ENCODE peak calls at places on chromosomes 11 and 22, in four cellular contexts. F, I, L and Y are unnamed samples.

GRCh38 chr11:35990170-35990569 is 46.3 kb downstream of the LDLRAD3 start:
- DNase-seq in F (no peak), I (no peak), L (no peak), Y (no peak)

GRCh38 chr11:116376547-116376946 is 396.2 kb downstream of the BUD13 start:
- DNase-seq in F (no peak), I (peak; percentile 84), L (no peak), Y (no peak)

GRCh38 chr11:23556163-23556750 is 696.0 kb upstream of the CCDC179 start:
- DNase-seq in F (no peak), I (no peak), L (no peak), Y (no peak)

GRCh38 chr22:20324139-20324516 is 4.3 kb upstream of the DGCR6L start:
- DNase-seq in F (no peak), I (no peak), L (no peak), Y (no peak)

GRCh38 chr11:133951484-133952198 is 5.1 kb downstream of the IGSF9B start:
- DNase-seq in F (no peak), I (no peak), L (no peak), Y (no peak)

GRCh38 chr11:75246006-75246672 is 5.6 kb downstream of the TPBGL start:
- DNase-seq in F (no peak), I (no peak), L (no peak), Y (no peak)

GRCh38 chr11:128916646-128917045 is 25.5 kb downstream of the KCNJ5 start:
- DNase-seq in F (no peak), I (no peak), L (no peak), Y (no peak)

GRCh38 chr11:100863080-100863581 is 176.0 kb downstream of the ARHGAP42 start:
- DNase-seq in F (no peak), I (peak; percentile 78), L (peak; percentile 94), Y (no peak)

GRCh38 chr11:67031791-67032561 is 9.0 kb downstream of the SYT12 start:
- DNase-seq in F (no peak), I (no peak), L (peak; percentile 89), Y (peak; percentile 98)

GRCh38 chr11:74710291-74710938 is 20.8 kb downstream of the CHRDL2 start:
- DNase-seq in F (no peak), I (peak; percentile 32), L (peak; percentile 25), Y (no peak)

GRCh38 chr11:109914809-109915653 is 178.2 kb upstream of the ZC3H12C start:
- DNase-seq in F (no peak), I (no peak), L (peak; percentile 50), Y (no peak)

GRCh38 chr22:30267382-30268302 is 991 bp upstream of the OSM start:
- DNase-seq in F (peak; percentile 27), I (no peak), L (no peak), Y (no peak)

GRCh38 chr11:114166897-114167323 is 107.4 kb downstream of the ZBTB16 start:
- DNase-seq in F (no peak), I (no peak), L (peak; percentile 78), Y (peak; percentile 37)

GRCh38 chr11:122853971-122854446 is 15.7 kb downstream of the CRTAM start:
- DNase-seq in F (no peak), I (peak; percentile 83), L (peak; percentile 80), Y (peak; percentile 50)

GRCh38 chr22:19730662-19731360 is 7.5 kb downstream of the GP1BB start:
- DNase-seq in F (peak; percentile 78), I (peak; percentile 91), L (peak; percentile 72), Y (peak; percentile 83)

GRCh38 chr11:26985941-26986340 is 8.0 kb upstream of the FIBIN start:
- DNase-seq in F (no peak), I (no peak), L (no peak), Y (no peak)

GRCh38 chr22:37062366-37062655 is 10.8 kb downstream of the KCTD17 start:
- DNase-seq in F (no peak), I (no peak), L (no peak), Y (no peak)

GRCh38 chr11:77052531-77052930 is 14.2 kb upstream of the CAPN5 start:
- DNase-seq in F (no peak), I (no peak), L (no peak), Y (no peak)

GRCh38 chr11:623999-624704 is 603 bp downstream of the CDHR5 start:
- DNase-seq in F (no peak), I (no peak), L (no peak), Y (no peak)

GRCh38 chr11:64267207-64267945 is 16.0 kb downstream of the PLCB3 start:
- DNase-seq in F (no peak), I (no peak), L (no peak), Y (no peak)

GRCh38 chr22:39655736-39656285 is 85.3 kb downstream of the CACNA1I start:
- DNase-seq in F (no peak), I (no peak), L (no peak), Y (no peak)

GRCh38 chr11:36292311-36292722 is 3.1 kb upstream of the COMMD9 start:
- DNase-seq in F (no peak), I (no peak), L (peak; percentile 52), Y (peak; percentile 60)

GRCh38 chr11:121328213-121328966 is 35.8 kb downstream of the SC5D start:
- DNase-seq in F (no peak), I (peak; percentile 18), L (no peak), Y (no peak)

GRCh38 chr11:92828576-92828975 is 140.9 kb upstream of the MTNR1B start:
- DNase-seq in F (no peak), I (peak; percentile 44), L (no peak), Y (no peak)

GRCh38 chr11:134024420-134025085 is 44.3 kb upstream of the JAM3 start:
- DNase-seq in F (no peak), I (no peak), L (no peak), Y (peak; percentile 2)

GRCh38 chr11:95358516-95359322 is 127.7 kb upstream of the SESN3 start:
- DNase-seq in F (no peak), I (no peak), L (no peak), Y (no peak)

GRCh38 chr22:26499188-26499703 is 13.0 kb downstream of the TFIP11 start:
- DNase-seq in F (no peak), I (no peak), L (no peak), Y (no peak)

GRCh38 chr11:34027516-34028406 is 23.8 kb upstream of the CAPRIN1 start:
- DNase-seq in F (no peak), I (no peak), L (no peak), Y (no peak)

GRCh38 chr11:32466279-32466915 is 31.1 kb upstream of the WT1 start:
- DNase-seq in F (no peak), I (no peak), L (peak; percentile 14), Y (no peak)

GRCh38 chr11:43944761-43945311 is 2.4 kb downstream of the C11orf96 start:
- DNase-seq in F (peak; percentile 36), I (peak; percentile 44), L (peak; percentile 75), Y (peak; percentile 91)

GRCh38 chr22:31556627-31557203 is 60.4 kb downstream of the SFI1 start:
- DNase-seq in F (no peak), I (peak; percentile 44), L (peak; percentile 52), Y (no peak)

GRCh38 chr11:132336781-132337535 is 966.5 kb downstream of the NTM start:
- DNase-seq in F (no peak), I (no peak), L (no peak), Y (no peak)

GRCh38 chr11:73493838-73494598 is 103.9 kb downstream of the FAM168A start:
- DNase-seq in F (no peak), I (peak; percentile 11), L (peak; percentile 42), Y (peak; percentile 88)

GRCh38 chr11:121716060-121716459 is 263.3 kb upstream of the SORL1-AS1 start:
- DNase-seq in F (no peak), I (no peak), L (no peak), Y (no peak)

GRCh38 chr11:68542617-68543016 is 82.1 kb downstream of the PPP6R3 start:
- DNase-seq in F (no peak), I (no peak), L (peak; percentile 84), Y (peak; percentile 83)

GRCh38 chr22:28016781-28017557 is 97.9 kb upstream of the PITPNB start:
- DNase-seq in F (no peak), I (no peak), L (no peak), Y (no peak)

GRCh38 chr11:68081691-68082090 is 39.5 kb downstream of the CHKA start:
- DNase-seq in F (no peak), I (no peak), L (no peak), Y (peak; percentile 37)

GRCh38 chr11:10567466-10567865 is 999 bp downstream of the LYVE1 start:
- DNase-seq in F (no peak), I (no peak), L (no peak), Y (no peak)
- H3K4me3 ChIP-seq in F (no peak overlapping the region), I (no peak overlapping the region), L (no peak overlapping the region), Y (no peak overlapping the region)

GRCh38 chr22:50010676-50011446 is 1.7 kb downstream of the IL17REL start:
- DNase-seq in F (peak; percentile 29), I (no peak), L (no peak), Y (no peak)
- H3K27ac ChIP-seq in F (no peak overlapping the region), I (no peak overlapping the region), L (no peak overlapping the region), Y (no peak overlapping the region)

GRCh38 chr22:46727813-46728364 is 10.2 kb downstream of the CERK start:
- DNase-seq in F (no peak), I (no peak), L (no peak), Y (no peak)

GRCh38 chr22:46725096-46725495 is 13.0 kb downstream of the CERK start:
- DNase-seq in F (no peak), I (no peak), L (no peak), Y (no peak)

GRCh38 chr22:46728470-46728869 is 9.6 kb downstream of the CERK start:
- DNase-seq in F (no peak), I (no peak), L (peak; percentile 11), Y (no peak)

GRCh38 chr22:46726066-46726985 is 11.7 kb downstream of the CERK start:
- DNase-seq in F (no peak), I (no peak), L (no peak), Y (peak; percentile 54)

GRCh38 chr22:46726986-46727317 is 11.1 kb downstream of the CERK start:
- DNase-seq in F (no peak), I (no peak), L (no peak), Y (no peak)
- H3K4me1 ChIP-seq in F (peaks cover 17% of the 10 kb centered on the region), I (peaks cover 16% of the 10 kb centered on the region), L (peaks cover 21% of the 10 kb centered on the region), Y (peaks cover 20% of the 10 kb centered on the region)

GRCh38 chr11:7485136-7485853 is at the start of gene OLFML1:
- DNase-seq in F (no peak), I (no peak), L (no peak), Y (no peak)

GRCh38 chr11:7487360-7487759 is 2.1 kb downstream of the OLFML1 start:
- DNase-seq in F (no peak), I (no peak), L (no peak), Y (no peak)

GRCh38 chr11:7484645-7485044 is 661 bp upstream of the OLFML1 start:
- DNase-seq in F (no peak), I (peak; percentile 37), L (no peak), Y (no peak)

GRCh38 chr11:7486731-7487130 is 1.4 kb downstream of the OLFML1 start:
- DNase-seq in F (no peak), I (peak; percentile 16), L (no peak), Y (no peak)

GRCh38 chr11:7485854-7486425 is 634 bp downstream of the OLFML1 start:
- DNase-seq in F (no peak), I (no peak), L (no peak), Y (no peak)
- H3K4me3 ChIP-seq in F (no peak overlapping the region), I (no peak overlapping the region), L (peak overlapping the region; percentile 88), Y (no peak overlapping the region)